ENCODE peak calls at places on chromosomes 6 and 20, in nine cellular contexts. One of them, this sample, is unnamed.

GRCh38 chr6:125906158-125906998 is 50.2 kb upstream of the HINT3 start:
- DNase-seq in uterus: no peak
- DNase-seq in heart left ventricle: no peak
- DNase-seq in IMR-90: peak
- DNase-seq in ovary: no peak
- DNase-seq in HepG2: peak
- DNase-seq in right lobe of liver: peak
- DNase-seq in gastrocnemius medialis: no peak
- DNase-seq in lower leg skin: no peak
- DNase-seq in this sample: peak

GRCh38 chr20:20630551-20630950 is 81.9 kb downstream of the RALGAPA2 start:
- DNase-seq in uterus: no peak
- DNase-seq in heart left ventricle: no peak
- DNase-seq in IMR-90: no peak
- DNase-seq in ovary: no peak
- DNase-seq in HepG2: no peak
- DNase-seq in right lobe of liver: no peak
- DNase-seq in gastrocnemius medialis: no peak
- DNase-seq in lower leg skin: no peak
- DNase-seq in this sample: no peak

GRCh38 chr6:71336901-71337300 is 48.3 kb downstream of the OGFRL1 start:
- DNase-seq in uterus: no peak
- DNase-seq in heart left ventricle: no peak
- DNase-seq in IMR-90: no peak
- DNase-seq in ovary: no peak
- DNase-seq in HepG2: no peak
- DNase-seq in right lobe of liver: no peak
- DNase-seq in gastrocnemius medialis: no peak
- DNase-seq in lower leg skin: no peak
- DNase-seq in this sample: no peak

GRCh38 chr6:118965354-118965753 is 30.4 kb upstream of the MCM9 start:
- DNase-seq in uterus: no peak
- DNase-seq in heart left ventricle: no peak
- DNase-seq in IMR-90: no peak
- DNase-seq in ovary: no peak
- DNase-seq in HepG2: peak
- DNase-seq in right lobe of liver: no peak
- DNase-seq in gastrocnemius medialis: no peak
- DNase-seq in lower leg skin: no peak
- DNase-seq in this sample: no peak

GRCh38 chr6:42197574-42198362 is 3.0 kb upstream of the GUCA1B start:
- DNase-seq in uterus: peak
- DNase-seq in heart left ventricle: no peak
- DNase-seq in IMR-90: peak
- DNase-seq in ovary: no peak
- DNase-seq in HepG2: peak
- DNase-seq in right lobe of liver: no peak
- DNase-seq in gastrocnemius medialis: no peak
- DNase-seq in lower leg skin: no peak
- DNase-seq in this sample: no peak

GRCh38 chr6:164477790-164478189 is 831.6 kb downstream of the C6orf118 start:
- DNase-seq in uterus: no peak
- DNase-seq in heart left ventricle: no peak
- DNase-seq in IMR-90: no peak
- DNase-seq in ovary: no peak
- DNase-seq in HepG2: no peak
- DNase-seq in right lobe of liver: no peak
- DNase-seq in gastrocnemius medialis: no peak
- DNase-seq in lower leg skin: no peak
- DNase-seq in this sample: no peak

GRCh38 chr6:55082021-55082420 is 92.3 kb upstream of the HCRTR2 start:
- DNase-seq in uterus: no peak
- DNase-seq in heart left ventricle: no peak
- DNase-seq in IMR-90: no peak
- DNase-seq in ovary: no peak
- DNase-seq in HepG2: no peak
- DNase-seq in right lobe of liver: no peak
- DNase-seq in gastrocnemius medialis: no peak
- DNase-seq in lower leg skin: no peak
- DNase-seq in this sample: no peak

GRCh38 chr6:20028562-20028961 is 183.7 kb downstream of the MBOAT1 start:
- DNase-seq in uterus: no peak
- DNase-seq in heart left ventricle: no peak
- DNase-seq in IMR-90: no peak
- DNase-seq in ovary: no peak
- DNase-seq in HepG2: no peak
- DNase-seq in right lobe of liver: no peak
- DNase-seq in gastrocnemius medialis: no peak
- DNase-seq in lower leg skin: no peak
- DNase-seq in this sample: no peak

GRCh38 chr6:63816979-63817436 is 181.4 kb downstream of the PHF3 start:
- DNase-seq in uterus: no peak
- DNase-seq in heart left ventricle: no peak
- DNase-seq in IMR-90: peak
- DNase-seq in ovary: no peak
- DNase-seq in HepG2: peak
- DNase-seq in right lobe of liver: no peak
- DNase-seq in gastrocnemius medialis: no peak
- DNase-seq in lower leg skin: no peak
- DNase-seq in this sample: no peak

GRCh38 chr6:125254321-125254720 is 47.4 kb downstream of the HDDC2 start:
- DNase-seq in uterus: no peak
- DNase-seq in heart left ventricle: no peak
- DNase-seq in IMR-90: no peak
- DNase-seq in ovary: no peak
- DNase-seq in HepG2: no peak
- DNase-seq in right lobe of liver: no peak
- DNase-seq in gastrocnemius medialis: no peak
- DNase-seq in lower leg skin: no peak
- DNase-seq in this sample: no peak

GRCh38 chr6:159042003-159042823 is 2.6 kb downstream of the TAGAP start:
- DNase-seq in uterus: peak
- DNase-seq in heart left ventricle: no peak
- DNase-seq in IMR-90: peak
- DNase-seq in ovary: peak
- DNase-seq in HepG2: peak
- DNase-seq in right lobe of liver: peak
- DNase-seq in gastrocnemius medialis: peak
- DNase-seq in lower leg skin: no peak
- DNase-seq in this sample: peak

GRCh38 chr6:16770701-16771569 is 9.7 kb upstream of the ATXN1 start:
- DNase-seq in uterus: peak
- DNase-seq in heart left ventricle: peak
- DNase-seq in IMR-90: peak
- DNase-seq in ovary: peak
- DNase-seq in HepG2: peak
- DNase-seq in right lobe of liver: peak
- DNase-seq in gastrocnemius medialis: peak
- DNase-seq in lower leg skin: peak
- DNase-seq in this sample: peak

GRCh38 chr20:5119143-5119434 is 669 bp downstream of the PCNA start:
- DNase-seq in uterus: no peak
- DNase-seq in heart left ventricle: no peak
- DNase-seq in IMR-90: no peak
- DNase-seq in ovary: no peak
- DNase-seq in HepG2: no peak
- DNase-seq in right lobe of liver: no peak
- DNase-seq in gastrocnemius medialis: no peak
- DNase-seq in lower leg skin: no peak
- DNase-seq in this sample: no peak

GRCh38 chr20:59948828-59949720 is 8.9 kb downstream of the FAM217B start:
- DNase-seq in uterus: no peak
- DNase-seq in heart left ventricle: no peak
- DNase-seq in IMR-90: peak
- DNase-seq in ovary: no peak
- DNase-seq in HepG2: peak
- DNase-seq in right lobe of liver: no peak
- DNase-seq in gastrocnemius medialis: no peak
- DNase-seq in lower leg skin: no peak
- DNase-seq in this sample: no peak

GRCh38 chr6:117548797-117549301 is 53.5 kb downstream of the GOPC start:
- DNase-seq in uterus: no peak
- DNase-seq in heart left ventricle: no peak
- DNase-seq in IMR-90: peak
- DNase-seq in ovary: no peak
- DNase-seq in HepG2: peak
- DNase-seq in right lobe of liver: no peak
- DNase-seq in gastrocnemius medialis: no peak
- DNase-seq in lower leg skin: no peak
- DNase-seq in this sample: no peak

GRCh38 chr20:45470262-45470931 is 844 bp downstream of the WFDC2 start:
- DNase-seq in uterus: peak
- DNase-seq in heart left ventricle: peak
- DNase-seq in IMR-90: no peak
- DNase-seq in ovary: peak
- DNase-seq in HepG2: no peak
- DNase-seq in right lobe of liver: no peak
- DNase-seq in gastrocnemius medialis: no peak
- DNase-seq in lower leg skin: no peak
- DNase-seq in this sample: peak

GRCh38 chr6:30326446-30327231 is at the start of gene TRIM39:
- DNase-seq in uterus: peak
- DNase-seq in heart left ventricle: peak
- DNase-seq in IMR-90: peak
- DNase-seq in ovary: peak
- DNase-seq in HepG2: peak
- DNase-seq in right lobe of liver: peak
- DNase-seq in gastrocnemius medialis: peak
- DNase-seq in lower leg skin: peak
- DNase-seq in this sample: peak
- TF ChIP-seq POLR2A in uterus: peak
- TF ChIP-seq POLR2A in heart left ventricle: no peak
- TF ChIP-seq POLR2A in IMR-90: peak
- TF ChIP-seq POLR2A in ovary: peak
- TF ChIP-seq POLR2A in HepG2: peak
- TF ChIP-seq POLR2A in right lobe of liver: peak
- TF ChIP-seq POLR2A in gastrocnemius medialis: peak
- TF ChIP-seq POLR2A in lower leg skin: peak
- TF ChIP-seq POLR2A in this sample: peak

GRCh38 chr6:8739454-8739853 is 304.1 kb upstream of the SLC35B3 start:
- DNase-seq in uterus: no peak
- DNase-seq in heart left ventricle: no peak
- DNase-seq in IMR-90: no peak
- DNase-seq in ovary: no peak
- DNase-seq in HepG2: no peak
- DNase-seq in right lobe of liver: no peak
- DNase-seq in gastrocnemius medialis: no peak
- DNase-seq in lower leg skin: no peak
- DNase-seq in this sample: no peak
- TF ChIP-seq CTCF in uterus: no peak
- TF ChIP-seq CTCF in heart left ventricle: no peak
- TF ChIP-seq CTCF in IMR-90: no peak
- TF ChIP-seq CTCF in ovary: no peak
- TF ChIP-seq CTCF in HepG2: no peak
- TF ChIP-seq CTCF in right lobe of liver: no peak
- TF ChIP-seq CTCF in gastrocnemius medialis: no peak
- TF ChIP-seq CTCF in lower leg skin: no peak
- TF ChIP-seq CTCF in this sample: no peak

DNA sequence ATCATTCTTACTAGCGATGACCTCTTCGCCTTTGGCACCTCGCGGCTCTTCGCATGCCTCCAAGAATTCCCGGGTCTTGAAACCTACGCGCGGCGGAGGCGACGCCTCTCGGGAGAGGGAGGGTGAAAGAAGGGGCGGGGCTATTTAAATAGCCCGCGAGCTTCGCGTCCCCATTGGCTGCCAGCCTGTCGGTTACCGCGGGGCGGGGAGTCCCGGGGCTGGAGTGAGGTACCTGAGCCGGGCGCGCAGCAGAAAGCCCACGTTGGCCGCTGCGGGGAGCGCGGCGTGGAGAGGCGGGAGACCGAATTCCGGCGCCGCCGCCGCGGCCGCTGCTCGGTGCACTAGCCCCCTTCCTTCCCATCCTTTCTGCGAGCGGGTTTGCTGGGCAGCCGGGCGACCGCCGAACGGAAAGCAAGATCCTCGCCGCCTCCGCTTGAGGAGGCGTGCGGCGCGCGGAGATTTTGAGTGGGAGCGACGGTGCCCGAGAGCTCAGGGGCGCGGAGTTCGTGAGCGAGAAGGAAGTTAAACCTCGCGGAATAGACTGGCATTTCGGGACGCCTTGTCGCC is at the start of gene BMP6:
- DNase-seq in uterus: peak
- DNase-seq in heart left ventricle: peak
- DNase-seq in IMR-90: peak
- DNase-seq in ovary: peak
- DNase-seq in HepG2: peak
- DNase-seq in right lobe of liver: peak
- DNase-seq in gastrocnemius medialis: peak
- DNase-seq in lower leg skin: peak
- DNase-seq in this sample: peak
- TF ChIP-seq POLR2A in uterus: peak
- TF ChIP-seq POLR2A in heart left ventricle: no peak
- TF ChIP-seq POLR2A in IMR-90: no peak
- TF ChIP-seq POLR2A in ovary: no peak
- TF ChIP-seq POLR2A in HepG2: no peak
- TF ChIP-seq POLR2A in right lobe of liver: peak
- TF ChIP-seq POLR2A in gastrocnemius medialis: peak
- TF ChIP-seq POLR2A in lower leg skin: no peak
- TF ChIP-seq POLR2A in this sample: no peak

GRCh38 chr6:27630727-27631613 is 158.1 kb upstream of the ZNF184 start:
- DNase-seq in uterus: no peak
- DNase-seq in heart left ventricle: no peak
- DNase-seq in IMR-90: peak
- DNase-seq in ovary: peak
- DNase-seq in HepG2: peak
- DNase-seq in right lobe of liver: no peak
- DNase-seq in gastrocnemius medialis: no peak
- DNase-seq in lower leg skin: no peak
- DNase-seq in this sample: no peak
- TF ChIP-seq CTCF in uterus: no peak
- TF ChIP-seq CTCF in heart left ventricle: no peak
- TF ChIP-seq CTCF in IMR-90: no peak
- TF ChIP-seq CTCF in ovary: no peak
- TF ChIP-seq CTCF in HepG2: peak
- TF ChIP-seq CTCF in right lobe of liver: no peak
- TF ChIP-seq CTCF in gastrocnemius medialis: no peak
- TF ChIP-seq CTCF in lower leg skin: no peak
- TF ChIP-seq CTCF in this sample: no peak

GRCh38 chr20:31722388-31723281 is at the start of gene BCL2L1:
- DNase-seq in uterus: peak
- DNase-seq in heart left ventricle: peak
- DNase-seq in IMR-90: peak
- DNase-seq in ovary: peak
- DNase-seq in HepG2: peak
- DNase-seq in right lobe of liver: peak
- DNase-seq in gastrocnemius medialis: peak
- DNase-seq in lower leg skin: peak
- DNase-seq in this sample: peak
- TF ChIP-seq POLR2A in uterus: peak
- TF ChIP-seq POLR2A in heart left ventricle: no peak
- TF ChIP-seq POLR2A in IMR-90: peak
- TF ChIP-seq POLR2A in ovary: no peak
- TF ChIP-seq POLR2A in HepG2: peak
- TF ChIP-seq POLR2A in right lobe of liver: peak
- TF ChIP-seq POLR2A in gastrocnemius medialis: peak
- TF ChIP-seq POLR2A in lower leg skin: peak
- TF ChIP-seq POLR2A in this sample: peak

This sample was measured in Peyer's patch.